ENCODE peak calls at places on chromosomes 12 and 14, in seven cellular contexts. W, T, E, V, Y, J and B are unnamed samples.

GRCh38 chr14:53842938-53843337 is 113.7 kb downstream of the BMP4 start:
- DNase-seq in T (no peak), V (no peak), J (peak), E (peak), W (no peak), Y (no peak), B (no peak)

GRCh38 chr12:28563926-28564325 is 373.7 kb downstream of the CCDC91 start:
- DNase-seq in E (no peak), W (no peak), T (peak), J (no peak), V (no peak), Y (peak), B (no peak)

GRCh38 chr14:85079842-85080741 is 449.9 kb upstream of the FLRT2 start:
- DNase-seq in Y (no peak), E (no peak), J (no peak), T (no peak), W (no peak), V (no peak), B (no peak)

GRCh38 chr14:88987516-88987915 is 163.1 kb downstream of the TTC8 start:
- DNase-seq in Y (no peak), J (no peak), W (no peak), T (no peak), E (peak), V (no peak), B (no peak)

GRCh38 chr14:100675664-100676063 is 51.0 kb upstream of the DLK1 start:
- DNase-seq in V (no peak), J (no peak), W (no peak), E (no peak), T (no peak), Y (no peak), B (no peak)

GRCh38 chr14:103296987-103297386 is 37.0 kb upstream of the EIF5 start:
- DNase-seq in E (no peak), J (no peak), Y (no peak), V (no peak), W (no peak), T (no peak), B (no peak)

GRCh38 chr14:25049559-25050493 is at the start of gene STXBP6:
- DNase-seq in E (no peak), Y (peak), T (no peak), V (peak), W (peak), J (no peak), B (peak)

GRCh38 chr14:74579447-74580274 is 32.4 kb downstream of the LTBP2 start:
- DNase-seq in Y (peak), T (no peak), W (no peak), J (peak), E (peak), V (no peak), B (no peak)

GRCh38 chr12:130041983-130042812 is 120.1 kb upstream of the FZD10 start:
- DNase-seq in J (no peak), E (no peak), V (peak), Y (no peak), W (peak), T (no peak), B (no peak)

GRCh38 chr14:75553761-75554160 is 24.7 kb upstream of the FLVCR2 start:
- DNase-seq in W (no peak), E (no peak), T (no peak), J (no peak), V (no peak), Y (no peak), B (no peak)

GRCh38 chr14:34711169-34711568 is 3.2 kb downstream of the CFL2 start:
- DNase-seq in T (peak), V (no peak), J (peak), W (peak), E (peak), Y (peak), B (peak)

GRCh38 chr12:64104376-64104775 is 117.7 kb downstream of the KICS2 start:
- DNase-seq in T (no peak), V (no peak), J (no peak), W (no peak), E (peak), Y (no peak), B (no peak)

GRCh38 chr12:112870267-112870980 is 36.3 kb upstream of the OAS1 start:
- DNase-seq in V (no peak), Y (no peak), T (no peak), W (no peak), E (no peak), J (no peak), B (no peak)

GRCh38 chr12:10718279-10718821 is 4.8 kb downstream of the YBX3 start:
- DNase-seq in Y (no peak), J (peak), T (no peak), E (no peak), W (no peak), V (no peak), B (no peak)

GRCh38 chr14:96421236-96421635 is 29.3 kb downstream of the AK7 start:
- DNase-seq in J (no peak), W (no peak), T (no peak), V (no peak), E (no peak), Y (no peak), B (no peak)

GRCh38 chr14:57461777-57462320 is 31.8 kb downstream of the CCDC198 start:
- DNase-seq in Y (no peak), T (no peak), V (no peak), W (no peak), E (no peak), J (no peak), B (no peak)

GRCh38 chr14:100703574-100704220 is 23.0 kb upstream of the DLK1 start:
- DNase-seq in T (no peak), V (no peak), Y (no peak), W (no peak), J (no peak), E (no peak), B (no peak)

GRCh38 chr14:63361790-63362189 is 43.1 kb upstream of the GPHB5 start:
- DNase-seq in V (no peak), E (no peak), J (no peak), W (no peak), T (no peak), Y (no peak), B (peak)

GRCh38 chr12:40820794-40821484 is 128.7 kb downstream of the CNTN1 start:
- DNase-seq in T (no peak), Y (no peak), E (no peak), W (no peak), J (no peak), V (no peak), B (no peak)

GRCh38 chr14:95449131-95449530 is 67.3 kb downstream of the SYNE3 start:
- DNase-seq in J (no peak), T (no peak), W (no peak), E (no peak), V (no peak), Y (no peak), B (no peak)

GRCh38 chr12:46471404-46471803 is 98.8 kb upstream of the SLC38A2 start:
- DNase-seq in Y (no peak), W (no peak), E (no peak), J (no peak), V (no peak), T (no peak), B (no peak)

GRCh38 chr12:113468365-113469223 is 3.1 kb downstream of the LHX5 start:
- DNase-seq in T (no peak), E (no peak), J (no peak), Y (no peak), W (peak), V (no peak), B (peak)

GRCh38 chr12:94100254-94100653 is 48.1 kb upstream of the PLXNC1 start:
- DNase-seq in T (no peak), W (no peak), V (no peak), E (peak), Y (no peak), J (no peak), B (no peak)

GRCh38 chr14:101961746-101962502 is 2.4 kb upstream of the DYNC1H1 start:
- DNase-seq in T (no peak), W (no peak), J (no peak), E (no peak), Y (no peak), V (no peak), B (no peak)

GRCh38 chr12:54431911-54432814 is 13.1 kb upstream of the ITGA5 start:
- DNase-seq in T (peak), Y (peak), E (peak), W (no peak), V (no peak), J (no peak), B (no peak)

GRCh38 chr12:105949391-105949790 is 189.4 kb downstream of the NUAK1 start:
- DNase-seq in V (no peak), J (no peak), T (no peak), W (no peak), E (no peak), Y (no peak), B (no peak)

GRCh38 chr12:126784328-126784921 is 1482.5 kb upstream of the TMEM132C start:
- DNase-seq in E (peak), V (peak), T (peak), W (no peak), J (peak), Y (peak), B (peak)

GRCh38 chr12:56212360-56212759 is 9.4 kb downstream of the RNF41 start:
- DNase-seq in Y (no peak), W (no peak), E (no peak), J (no peak), V (no peak), T (no peak), B (no peak)

GRCh38 chr12:125861299-125862281 is 796.4 kb downstream of the AACS start:
- DNase-seq in V (no peak), T (no peak), J (no peak), W (no peak), Y (no peak), E (no peak), B (no peak)